ENCODE peak calls at places on chromosomes 13 and 19, in five cellular contexts. A is NT2/D1, R is psoas muscle, D is astrocyte of the cerebellum, Q is PC-3. N is an unnamed sample.

GRCh38 chr13:90846956-90847355 is 500.5 kb upstream of the MIR17HG start:
- DNase-seq in A (no peak), R (no peak), D (no peak), Q (no peak), N (no peak)

GRCh38 chr13:85108356-85108755 is 690.9 kb downstream of the SLITRK6 start:
- DNase-seq in A (no peak), R (no peak), D (no peak), Q (no peak), N (no peak)

GRCh38 chr13:99034333-99035085 is 56.6 kb upstream of the DOCK9 start:
- DNase-seq in A (no peak), R (no peak), D (no peak), Q (no peak), N (no peak)

GRCh38 chr19:44530777-44531176 is 1.3 kb upstream of the CEACAM20 start:
- DNase-seq in A (no peak), R (no peak), D (no peak), Q (no peak), N (peak)

GRCh38 chr19:3471954-3472655 is 8.2 kb downstream of the SMIM24 start:
- DNase-seq in A (no peak), R (peak), D (no peak), Q (peak), N (no peak)

GRCh38 chr13:111270126-111270525 is 50.3 kb upstream of the TEX29 start:
- DNase-seq in A (no peak), R (no peak), D (no peak), Q (no peak), N (no peak)

GRCh38 chr13:40101708-40102359 is 446.4 kb downstream of the COG6 start:
- DNase-seq in A (no peak), R (no peak), D (no peak), Q (no peak), N (no peak)

GRCh38 chr19:36707134-36707533 is 19.7 kb downstream of the ZNF567 start:
- DNase-seq in A (no peak), R (no peak), D (no peak), Q (no peak), N (no peak)

GRCh38 chr13:40259899-40260298 is 406.5 kb downstream of the FOXO1 start:
- DNase-seq in A (no peak), R (no peak), D (no peak), Q (no peak), N (no peak)

GRCh38 chr13:61954092-61954491 is 538.4 kb upstream of the PCDH20 start:
- DNase-seq in A (peak), R (no peak), D (peak), Q (peak), N (no peak)

GRCh38 chr19:43561144-43561970 is 14.0 kb downstream of the XRCC1 start:
- DNase-seq in A (no peak), R (no peak), D (no peak), Q (no peak), N (no peak)

GRCh38 chr13:37657134-37657533 is 58.6 kb upstream of the POSTN start:
- DNase-seq in A (no peak), R (no peak), D (peak), Q (peak), N (peak)

GRCh38 chr13:35393886-35394285 is 82.6 kb downstream of the MAB21L1 start:
- DNase-seq in A (no peak), R (no peak), D (no peak), Q (no peak), N (no peak)

GRCh38 chr13:36038785-36039415 is 92.3 kb downstream of the DCLK1 start:
- DNase-seq in A (no peak), R (no peak), D (no peak), Q (no peak), N (peak)

GRCh38 chr13:72218966-72219365 is 352.0 kb upstream of the DACH1 start:
- DNase-seq in A (no peak), R (no peak), D (no peak), Q (no peak), N (no peak)

GRCh38 chr19:3358919-3359849 is 7.2 kb upstream of the NFIC start:
- DNase-seq in A (no peak), R (peak), D (no peak), Q (peak), N (no peak)

GRCh38 chr19:20662421-20663105 is 1.2 kb upstream of the ZNF626 start:
- DNase-seq in A (no peak), R (peak), D (no peak), Q (no peak), N (no peak)

GRCh38 chr19:31279436-31279765 is 69.8 kb downstream of the TSHZ3 start:
- DNase-seq in A (no peak), R (no peak), D (no peak), Q (no peak), N (no peak)
- H3K4me3 ChIP-seq in A (no peak), R (no peak), D (no peak), Q (no peak), N (no peak)

GRCh38 chr19:29521291-29522075 is 4.3 kb upstream of the VSTM2B start:
- DNase-seq in A (no peak), R (no peak), D (no peak), Q (no peak), N (no peak)
- H3K4me3 ChIP-seq in A (no peak), R (no peak), D (no peak), Q (no peak), N (no peak)

DNA sequence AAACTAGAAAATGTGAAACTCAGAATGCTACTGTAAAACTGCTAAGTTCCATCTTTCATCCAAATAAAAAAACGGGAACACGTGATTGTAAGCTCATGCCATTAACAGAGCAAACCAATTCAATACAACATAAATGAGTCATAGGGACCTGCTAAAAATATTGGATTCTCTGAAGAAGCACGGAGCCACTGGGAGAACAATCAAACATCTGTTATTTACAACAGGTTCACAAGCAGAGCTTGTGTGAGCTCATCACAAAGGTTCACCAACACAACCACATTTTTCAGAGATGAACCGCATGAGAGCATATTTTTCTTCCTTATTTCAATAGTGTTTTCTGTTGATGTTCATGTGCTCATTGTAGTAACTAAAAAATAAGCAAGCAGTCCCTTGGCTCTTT is 546.0 kb downstream of the LIG4 start:
- DNase-seq in A (no peak), R (no peak), D (peak), Q (peak), N (no peak)
- H3K4me3 ChIP-seq in A (no peak), R (no peak), D (no peak), Q (no peak), N (no peak)

GRCh38 chr13:112818698-112819045 is 128.8 kb downstream of the ATP11A start:
- DNase-seq in A (no peak), R (no peak), D (no peak), Q (no peak), N (no peak)

GRCh38 chr13:112818040-112818697 is 128.3 kb downstream of the ATP11A start:
- DNase-seq in A (no peak), R (no peak), D (no peak), Q (no peak), N (no peak)

GRCh38 chr13:112819816-112820215 is 130.0 kb downstream of the ATP11A start:
- DNase-seq in A (no peak), R (no peak), D (no peak), Q (no peak), N (no peak)

GRCh38 chr13:112820318-112820717 is 130.5 kb downstream of the ATP11A start:
- DNase-seq in A (no peak), R (no peak), D (no peak), Q (no peak), N (no peak)

GRCh38 chr13:112819111-112819510 is 129.3 kb downstream of the ATP11A start:
- DNase-seq in A (no peak), R (no peak), D (no peak), Q (no peak), N (no peak)
- H3K4me3 ChIP-seq in A (no peak), R (no peak), D (no peak), Q (no peak), N (no peak)

GRCh38 chr19:10604460-10604980 is 17.4 kb upstream of the AP1M2 start:
- DNase-seq in A (no peak), R (peak), D (no peak), Q (peak), N (no peak)
- H3K4me3 ChIP-seq in A (no peak), R (peak), D (no peak), Q (no peak), N (no peak)

GRCh38 chr13:80337011-80337688 is 3.8 kb downstream of the SPRY2 start:
- DNase-seq in A (no peak), R (no peak), D (no peak), Q (no peak), N (no peak)
- H3K4me3 ChIP-seq in A (peak), R (peak), D (peak), Q (peak), N (peak)

DNA sequence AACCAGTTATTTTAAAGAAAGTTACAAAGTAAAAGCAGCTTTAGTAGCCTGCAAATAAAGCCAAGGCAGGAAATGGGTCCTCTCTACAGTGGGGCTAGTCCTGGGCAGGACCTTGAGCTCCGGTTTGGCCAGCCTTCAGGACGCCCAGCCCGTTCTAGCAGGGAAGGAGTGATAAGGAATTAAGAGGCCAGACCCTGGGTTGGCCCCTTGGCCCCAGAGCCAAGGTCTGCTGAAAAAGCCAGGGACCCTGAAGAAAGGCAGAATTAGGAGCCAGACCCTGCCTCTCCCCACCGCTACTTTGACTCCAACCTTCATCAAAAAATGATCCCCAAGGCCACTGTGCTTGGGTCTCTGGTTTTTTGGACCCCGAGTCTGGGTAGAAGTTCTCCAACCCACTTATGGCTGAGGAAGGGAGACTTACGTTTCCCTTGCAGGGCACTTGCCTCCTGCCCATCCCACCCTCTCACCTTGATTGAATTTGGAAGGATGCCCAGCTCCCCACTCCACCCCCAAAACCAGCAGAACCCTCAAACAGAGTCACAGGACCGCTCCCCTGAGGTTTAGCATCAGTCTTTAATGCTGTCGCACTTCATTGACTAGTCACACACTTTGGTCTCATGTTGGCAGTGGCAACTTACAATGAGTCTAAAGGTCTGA is 3.9 kb downstream of the DNAJB1 start:
- DNase-seq in A (no peak), R (no peak), D (no peak), Q (no peak), N (no peak)
- H3K4me3 ChIP-seq in A (no peak), R (peak), D (no peak), Q (no peak), N (no peak)

GRCh38 chr13:20495087-20496023 is 30.3 kb downstream of the CRYL1 start:
- DNase-seq in A (no peak), R (no peak), D (peak), Q (peak), N (peak)
- H3K4me3 ChIP-seq in A (no peak), R (peak), D (no peak), Q (no peak), N (no peak)

GRCh38 chr13:97043302-97043701 is 49.0 kb upstream of the OXGR1 start:
- DNase-seq in A (no peak), R (no peak), D (peak), Q (no peak), N (peak)
- H3K4me3 ChIP-seq in A (no peak), R (no peak), D (no peak), Q (no peak), N (no peak)

GRCh38 chr19:47094557-47095517 is 18.7 kb downstream of the ZC3H4 start:
- DNase-seq in A (no peak), R (peak), D (no peak), Q (no peak), N (no peak)
- H3K4me3 ChIP-seq in A (no peak), R (no peak), D (no peak), Q (no peak), N (no peak)